ENCODE peak calls at places on chromosomes 6 and 20, in eight cellular contexts. N, H, I, O, W, J, E and D are unnamed samples.
A peak's percentile ranks its signal among the peaks of the same experiment; 100 is the strongest.

GRCh38 chr6:43851204-43851855 is 81.3 kb downstream of the VEGFA start:
- DNase-seq in N (no peak), H (no peak), I (no peak), O (no peak), W (peak; percentile 38), J (no peak), E (peak; percentile 45), D (peak; percentile 70)

GRCh38 chr20:52748235-52748950 is 223.8 kb upstream of the TSHZ2 start:
- DNase-seq in N (no peak), H (no peak), I (peak; percentile 27), O (no peak), W (peak; percentile 62), J (no peak), E (no peak), D (no peak)

GRCh38 chr6:33861722-33862121 is 57.9 kb upstream of the MLN start:
- DNase-seq in N (no peak), H (no peak), I (no peak), O (no peak), W (no peak), J (no peak), E (no peak), D (no peak)

GRCh38 chr6:45479834-45480696 is 102.3 kb upstream of the SUPT3H start:
- DNase-seq in N (peak; percentile 71), H (no peak), I (peak; percentile 77), O (peak; percentile 45), W (peak; percentile 94), J (no peak), E (peak; percentile 35), D (peak; percentile 78)

GRCh38 chr20:24699321-24700165 is 230.1 kb downstream of the SYNDIG1 start:
- DNase-seq in N (no peak), H (peak; percentile 11), I (no peak), O (no peak), W (no peak), J (no peak), E (no peak), D (no peak)

GRCh38 chr20:61749406-61750075 is 316.1 kb downstream of the TAF4 start:
- DNase-seq in N (no peak), H (no peak), I (no peak), O (no peak), W (no peak), J (no peak), E (no peak), D (no peak)

GRCh38 chr6:155041781-155042279 is 46.7 kb downstream of the TIAM2 start:
- DNase-seq in N (no peak), H (no peak), I (no peak), O (no peak), W (no peak), J (no peak), E (no peak), D (no peak)

GRCh38 chr6:135306166-135306565 is 125.1 kb downstream of the MYB start:
- DNase-seq in N (no peak), H (no peak), I (no peak), O (no peak), W (no peak), J (no peak), E (no peak), D (no peak)

GRCh38 chr20:34762031-34762555 is 57.9 kb downstream of the TP53INP2 start:
- DNase-seq in N (no peak), H (no peak), I (no peak), O (no peak), W (no peak), J (no peak), E (no peak), D (no peak)

GRCh38 chr6:163226836-163227485 is 187.6 kb upstream of the QKI start:
- DNase-seq in N (no peak), H (no peak), I (no peak), O (peak; percentile 69), W (no peak), J (no peak), E (peak; percentile 76), D (no peak)

GRCh38 chr6:126252154-126252553 is 87.8 kb upstream of the CENPW start:
- DNase-seq in N (no peak), H (no peak), I (no peak), O (no peak), W (no peak), J (no peak), E (no peak), D (no peak)

DNA sequence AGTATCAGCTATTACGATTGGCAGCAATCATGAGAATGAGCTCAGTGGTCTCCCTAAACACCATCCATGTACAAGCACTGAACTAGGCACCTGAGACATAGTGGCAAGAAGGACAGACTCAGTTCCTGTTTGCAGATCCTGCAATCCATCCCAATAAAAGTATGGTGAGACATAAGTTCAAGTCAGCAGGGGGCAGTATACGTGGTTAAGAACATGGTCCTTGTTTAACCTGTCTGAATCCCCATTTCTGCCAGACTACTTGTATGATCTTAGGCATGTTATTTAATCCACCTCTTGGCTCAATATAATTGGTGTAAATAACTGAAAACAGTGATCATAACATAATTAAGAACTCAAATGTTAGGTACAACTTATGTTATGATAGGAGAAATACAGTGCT is 33.2 kb upstream of the PNISR start:
- DNase-seq in N (no peak), H (no peak), I (no peak), O (peak; percentile 54), W (peak; percentile 55), J (no peak), E (no peak), D (no peak)
- TF ChIP-seq CTCF in N (peak; percentile 37), H (no peak), I (peak; percentile 37), O (no peak), W (peak; percentile 51), J (no peak), E (peak; percentile 10), D (peak; percentile 43)

DNA sequence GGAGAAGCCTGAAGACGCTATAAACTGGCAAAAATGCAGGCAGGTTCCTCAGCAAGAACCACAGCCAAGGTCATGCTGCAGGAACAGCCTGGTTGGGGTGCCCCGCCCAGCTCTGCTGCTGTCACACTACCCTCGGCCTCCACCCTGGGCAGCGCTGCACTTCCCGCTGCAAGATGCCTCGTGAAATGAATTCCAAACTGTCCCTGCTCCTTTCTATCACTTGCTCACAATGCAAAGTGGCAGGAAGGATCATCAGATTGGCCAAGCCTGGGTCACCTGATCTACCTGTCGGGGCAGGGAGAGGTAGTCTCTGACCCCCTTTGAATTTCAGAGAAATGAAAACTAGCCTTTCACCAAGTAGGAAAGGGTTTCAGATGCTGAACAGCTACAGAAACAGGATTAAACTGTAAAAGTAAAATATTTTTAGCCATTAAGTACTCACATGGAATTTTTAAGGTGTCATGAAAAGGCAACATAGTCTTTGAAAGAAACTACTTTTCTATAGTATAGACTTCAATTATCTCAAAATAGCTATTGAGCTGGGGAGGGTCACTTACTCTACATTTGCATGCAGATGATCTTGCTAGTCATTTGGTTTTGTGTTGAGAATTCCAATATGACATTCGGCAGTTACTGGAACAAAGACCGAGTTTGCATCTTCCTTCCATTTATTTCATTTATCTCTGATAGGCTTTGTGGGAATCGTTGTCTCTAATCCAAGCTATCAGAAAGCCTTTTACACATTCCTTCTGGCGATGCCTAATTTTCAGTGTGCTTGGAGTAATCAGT is 236.5 kb upstream of the ASCC3 start:
- DNase-seq in N (no peak), H (no peak), I (no peak), O (no peak), W (no peak), J (peak; percentile 28), E (no peak), D (no peak)
- H3K4me3 ChIP-seq in N (no peak overlapping the region), H (no peak overlapping the region), I (no peak overlapping the region), O (no peak overlapping the region), W (no peak overlapping the region), J (no peak overlapping the region), E (no peak overlapping the region), D (no peak overlapping the region)

GRCh38 chr6:118249680-118250079 is 298.4 kb upstream of the PLN start:
- DNase-seq in N (no peak), H (no peak), I (peak; percentile 12), O (no peak), W (no peak), J (no peak), E (no peak), D (no peak)

DNA sequence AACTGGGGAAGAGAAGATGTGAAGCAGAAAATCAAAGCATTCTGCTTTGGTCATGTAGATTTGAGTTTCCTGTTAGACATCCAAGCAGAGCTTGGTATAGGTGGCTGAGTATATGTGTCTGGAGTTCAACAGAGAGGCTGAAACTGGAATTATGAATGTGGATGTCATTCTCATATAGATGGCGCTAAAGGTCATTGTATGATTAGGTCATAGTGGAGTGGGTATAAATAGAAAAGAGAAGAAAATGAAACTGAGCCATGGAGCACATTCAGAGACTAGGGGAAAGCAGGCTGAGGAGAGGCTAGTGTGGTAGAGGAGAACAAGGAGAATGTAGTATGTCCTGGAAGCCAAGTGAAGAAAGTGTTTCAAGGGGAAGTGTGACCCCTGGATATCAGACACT is 295.6 kb upstream of the PLN start:
- DNase-seq in N (no peak), H (no peak), I (no peak), O (no peak), W (no peak), J (no peak), E (no peak), D (no peak)
- TF ChIP-seq CTCF in N (no peak), H (no peak), I (no peak), O (no peak), W (no peak), J (no peak), E (no peak), D (no peak)

GRCh38 chr20:63553933-63554290 is at the start of gene FNDC11:
- DNase-seq in N (no peak), H (peak; percentile 58), I (peak; percentile 35), O (peak; percentile 20), W (no peak), J (no peak), E (no peak), D (no peak)

GRCh38 chr20:63552481-63553249 is 1.3 kb upstream of the FNDC11 start:
- DNase-seq in N (no peak), H (no peak), I (peak; percentile 19), O (peak; percentile 42), W (no peak), J (no peak), E (no peak), D (no peak)

GRCh38 chr20:63555661-63556381 is 1.9 kb downstream of the FNDC11 start:
- DNase-seq in N (no peak), H (no peak), I (peak; percentile 10), O (no peak), W (no peak), J (no peak), E (no peak), D (no peak)

GRCh38 chr20:63553251-63553932 is 567 bp upstream of the FNDC11 start:
- DNase-seq in N (peak; percentile 66), H (peak; percentile 85), I (peak; percentile 86), O (peak; percentile 88), W (peak; percentile 79), J (peak; percentile 93), E (peak; percentile 36), D (peak; percentile 16)

DNA sequence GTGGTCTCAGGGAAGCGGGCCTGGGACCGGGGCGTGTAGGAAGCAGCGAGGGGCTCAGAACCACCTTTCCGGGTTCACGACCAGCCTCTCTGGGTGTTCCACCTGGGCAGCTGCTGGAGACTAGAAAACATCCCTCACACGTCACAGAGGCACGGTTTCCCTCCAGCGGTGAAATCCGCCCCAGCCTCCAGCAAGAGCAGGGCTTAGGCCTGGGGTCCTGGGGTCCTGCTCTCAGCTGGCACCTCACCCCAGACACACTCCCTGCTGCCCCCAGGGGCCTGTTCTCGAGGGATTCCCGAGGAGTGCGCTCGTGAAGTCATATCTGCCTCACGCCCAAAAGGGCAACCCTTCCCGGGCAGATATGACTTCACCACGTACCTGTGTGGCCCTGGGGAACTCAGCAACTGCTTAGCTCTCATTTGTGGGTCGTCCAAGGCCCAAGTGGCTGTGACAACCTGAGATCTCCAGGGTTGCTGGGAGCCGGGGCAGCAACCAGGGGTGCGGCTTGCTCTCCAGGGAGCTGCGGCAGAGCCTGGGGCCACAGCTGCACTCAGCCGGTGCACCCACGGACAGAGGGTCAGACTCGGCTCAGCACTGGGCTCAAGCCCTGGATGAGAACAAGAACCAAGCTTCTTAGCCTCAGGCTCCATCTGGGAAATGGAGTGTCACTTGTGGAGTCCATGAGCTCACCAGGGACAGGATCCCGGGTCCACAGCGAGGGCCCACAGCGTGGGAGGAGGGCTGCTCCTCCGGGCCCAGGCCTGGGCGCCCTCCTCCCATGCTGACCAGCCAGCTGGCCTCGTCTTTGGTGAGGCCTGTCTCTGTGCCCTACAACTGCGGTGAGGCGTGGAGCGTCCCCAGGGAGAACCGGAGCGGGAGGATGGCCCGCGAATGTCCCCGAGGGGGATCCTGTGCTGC is 661 bp downstream of the FNDC11 start:
- DNase-seq in N (no peak), H (no peak), I (peak; percentile 11), O (no peak), W (no peak), J (no peak), E (no peak), D (no peak)
- H3K4me3 ChIP-seq in N (peak overlapping the region; percentile 56), H (peak overlapping the region; percentile 57), I (peak overlapping the region; percentile 55), O (no peak overlapping the region), W (no peak overlapping the region), J (no peak overlapping the region), E (peak overlapping the region; percentile 48), D (peak overlapping the region; percentile 60)